ENCODE peak calls at places on chromosome 12, in nine cellular contexts. N is Karpas-422, F is astrocyte, I is colonic mucosa, T is adipocyte, P is PC-3, Y is fibroblast of lung, W is mammary epithelial cell, R is HCT116. Q is an unnamed sample.

GRCh38 chr12:25278274-25278673 is 27.5 kb upstream of the KRAS start:
- DNase-seq in N (no peak), F (no peak), I (no peak), T (no peak), P (no peak), Y (no peak), W (no peak), R (no peak), Q (no peak)

GRCh38 chr12:3117628-3118027 is 40.4 kb downstream of the TSPAN9 start:
- DNase-seq in N (no peak), F (peak), I (no peak), T (peak), P (peak), Y (peak), W (peak), R (no peak), Q (no peak)

GRCh38 chr12:108616941-108617858 is 16.5 kb downstream of the SELPLG start:
- DNase-seq in N (no peak), F (peak), I (no peak), T (no peak), P (no peak), Y (no peak), W (peak), R (no peak), Q (no peak)

GRCh38 chr12:88951860-88952483 is 371.7 kb upstream of the KITLG start:
- DNase-seq in N (no peak), F (no peak), I (no peak), T (no peak), P (no peak), Y (no peak), W (no peak), R (no peak), Q (peak)

GRCh38 chr12:85461127-85461526 is 181.1 kb downstream of the ALX1 start:
- DNase-seq in N (no peak), F (no peak), I (no peak), T (no peak), P (no peak), Y (no peak), W (peak), R (no peak), Q (no peak)

GRCh38 chr12:111429760-111430417 is 24.2 kb downstream of the SH2B3 start:
- DNase-seq in N (no peak), F (no peak), I (no peak), T (no peak), P (no peak), Y (no peak), W (no peak), R (no peak), Q (no peak)

GRCh38 chr12:102702447-102703114 is 214.5 kb downstream of the PAH start:
- DNase-seq in N (peak), F (peak), I (no peak), T (peak), P (peak), Y (peak), W (peak), R (peak), Q (peak)

GRCh38 chr12:97464241-97465011 is 1.8 kb downstream of the RMST start:
- DNase-seq in N (no peak), F (peak), I (no peak), T (no peak), P (no peak), Y (no peak), W (no peak), R (no peak), Q (peak)

GRCh38 chr12:57105011-57105753 is 6.0 kb downstream of the STAT6 start:
- DNase-seq in N (no peak), F (no peak), I (no peak), T (no peak), P (no peak), Y (no peak), W (no peak), R (no peak), Q (no peak)

GRCh38 chr12:52783563-52784316 is 6.6 kb upstream of the KRT76 start:
- DNase-seq in N (no peak), F (no peak), I (no peak), T (no peak), P (no peak), Y (no peak), W (no peak), R (no peak), Q (no peak)

GRCh38 chr12:46208370-46208769 is 60.5 kb downstream of the SLC38A1 start:
- DNase-seq in N (no peak), F (no peak), I (no peak), T (no peak), P (peak), Y (no peak), W (no peak), R (no peak), Q (no peak)

GRCh38 chr12:11754256-11754655 is 104.8 kb downstream of the ETV6 start:
- DNase-seq in N (no peak), F (no peak), I (no peak), T (no peak), P (no peak), Y (no peak), W (no peak), R (no peak), Q (no peak)
- H3K9ac ChIP-seq in N (no peak), F (no peak), I (no peak), T (no peak), P (no peak), Y (no peak), W (no peak), R (no peak), Q (no peak)

GRCh38 chr12:14048949-14049545 is 67.6 kb upstream of the GRIN2B start:
- DNase-seq in N (peak), F (no peak), I (no peak), T (no peak), P (no peak), Y (no peak), W (no peak), R (no peak), Q (no peak)
- H3K9ac ChIP-seq in N (no peak), F (no peak), I (no peak), T (no peak), P (no peak), Y (no peak), W (no peak), R (no peak), Q (no peak)

DNA sequence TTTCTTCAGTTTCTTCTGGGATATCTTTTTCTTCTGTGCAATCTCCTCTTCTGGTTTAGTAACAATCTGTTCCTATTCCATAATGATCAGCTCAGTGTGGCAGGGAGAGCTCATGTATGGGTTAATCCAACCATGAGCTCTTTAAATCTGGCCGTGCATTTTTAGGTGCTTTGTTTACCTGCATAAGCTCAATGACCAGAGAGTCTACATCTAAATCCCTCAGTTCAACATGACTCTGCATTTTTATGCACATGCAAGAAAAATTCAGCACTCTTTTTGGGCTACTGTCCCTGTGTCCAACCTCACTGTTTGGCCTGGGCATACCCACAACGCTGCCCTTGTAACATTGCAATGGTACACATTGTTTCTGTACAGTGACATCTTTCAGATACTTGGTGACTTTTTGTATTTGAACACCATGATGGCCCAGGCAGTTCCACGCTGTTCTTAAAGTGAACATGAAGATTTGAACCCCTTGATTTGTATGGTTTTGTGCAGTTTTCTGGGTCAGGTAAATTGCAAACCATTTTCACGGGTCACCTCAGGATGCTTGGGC is 243.3 kb upstream of the SRRM4 start:
- DNase-seq in N (no peak), F (no peak), I (no peak), T (no peak), P (no peak), Y (no peak), W (no peak), R (no peak), Q (no peak)
- H3K9ac ChIP-seq in N (no peak), F (no peak), I (no peak), T (no peak), P (no peak), Y (no peak), W (no peak), R (no peak), Q (no peak)

GRCh38 chr12:128818065-128819022 is 5.4 kb downstream of the SLC15A4 start:
- DNase-seq in N (peak), F (peak), I (no peak), T (peak), P (peak), Y (peak), W (peak), R (no peak), Q (no peak)

GRCh38 chr12:128820253-128820652 is 3.5 kb downstream of the SLC15A4 start:
- DNase-seq in N (peak), F (no peak), I (no peak), T (no peak), P (no peak), Y (no peak), W (no peak), R (no peak), Q (no peak)

GRCh38 chr12:128823216-128823915 is 392 bp downstream of the SLC15A4 start:
- DNase-seq in N (no peak), F (peak), I (peak), T (no peak), P (peak), Y (no peak), W (peak), R (no peak), Q (peak)

GRCh38 chr12:128819293-128820144 is 4.2 kb downstream of the SLC15A4 start:
- DNase-seq in N (peak), F (no peak), I (no peak), T (no peak), P (no peak), Y (no peak), W (no peak), R (no peak), Q (no peak)

DNA sequence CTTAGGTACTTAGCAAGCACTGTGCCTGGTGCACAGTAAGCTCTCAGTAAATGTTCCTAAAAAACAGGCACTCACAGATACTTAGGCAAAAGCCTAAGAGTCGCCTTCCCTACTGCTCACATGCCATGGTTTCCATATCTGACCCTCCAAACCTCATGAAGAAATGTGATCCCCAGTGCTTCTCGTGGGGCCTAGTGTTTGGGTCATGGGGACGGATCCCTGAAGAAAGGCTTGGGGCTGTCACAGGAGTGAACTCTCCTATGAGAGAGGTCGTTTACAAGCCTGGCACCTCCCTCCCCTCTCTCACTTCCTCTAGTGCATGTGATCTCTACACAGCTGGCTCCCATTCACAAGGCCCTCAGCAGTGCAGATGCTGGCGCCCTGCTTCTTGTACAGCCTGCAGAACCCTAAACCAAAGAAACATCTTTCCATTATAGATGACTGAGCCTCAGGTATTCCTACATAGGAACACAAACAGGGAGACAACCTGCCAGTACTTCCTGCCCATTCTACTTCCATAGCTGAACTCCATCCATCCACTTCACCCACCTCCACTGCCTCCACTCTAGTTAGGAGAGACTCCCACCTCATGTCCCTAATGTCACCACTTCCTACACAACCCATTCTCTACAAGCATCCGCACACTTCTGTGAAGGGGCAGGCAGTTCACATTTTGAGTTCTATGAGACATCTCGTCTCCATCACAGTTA is 2.9 kb downstream of the SLC15A4 start:
- DNase-seq in N (peak), F (no peak), I (peak), T (no peak), P (no peak), Y (no peak), W (no peak), R (no peak), Q (no peak)
- H3K9ac ChIP-seq in N (peak), F (peak), I (no peak), T (no peak), P (no peak), Y (no peak), W (no peak), R (no peak), Q (no peak)

DNA sequence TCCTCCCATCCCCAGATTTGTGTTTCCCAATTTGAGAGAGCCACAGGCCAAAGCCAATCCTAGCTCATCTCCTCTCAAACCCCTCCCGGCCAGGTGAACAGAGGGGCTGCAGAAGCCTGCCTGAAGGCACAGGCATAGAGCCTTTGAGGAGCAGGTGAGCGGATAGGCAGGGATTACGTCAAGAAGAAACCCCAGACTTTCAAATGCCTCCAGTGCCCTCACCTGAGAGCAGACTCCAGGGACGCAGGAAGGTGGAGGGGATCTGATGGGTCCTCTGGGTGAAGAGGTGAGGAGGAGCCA is 579 bp downstream of the RND1 start:
- DNase-seq in N (no peak), F (no peak), I (no peak), T (no peak), P (no peak), Y (no peak), W (no peak), R (no peak), Q (no peak)
- H3K9ac ChIP-seq in N (peak), F (peak), I (peak), T (peak), P (peak), Y (no peak), W (peak), R (peak), Q (peak)

GRCh38 chr12:119988788-119989618 is at the start of gene BICDL1:
- DNase-seq in N (peak), F (peak), I (peak), T (peak), P (peak), Y (peak), W (peak), R (peak), Q (peak)

GRCh38 chr12:119992129-119992705 is 3.2 kb downstream of the BICDL1 start:
- DNase-seq in N (peak), F (no peak), I (no peak), T (no peak), P (no peak), Y (no peak), W (no peak), R (no peak), Q (no peak)

GRCh38 chr12:119990382-119990874 is 1.4 kb downstream of the BICDL1 start:
- DNase-seq in N (peak), F (no peak), I (no peak), T (no peak), P (no peak), Y (no peak), W (no peak), R (no peak), Q (no peak)

GRCh38 chr12:119988440-119988787 is 622 bp upstream of the BICDL1 start:
- DNase-seq in N (no peak), F (peak), I (no peak), T (peak), P (no peak), Y (peak), W (no peak), R (no peak), Q (no peak)

GRCh38 chr12:119989619-119990381 is 764 bp downstream of the BICDL1 start:
- DNase-seq in N (peak), F (peak), I (peak), T (peak), P (peak), Y (peak), W (peak), R (no peak), Q (peak)
- H3K9ac ChIP-seq in N (peak), F (no peak), I (peak), T (no peak), P (no peak), Y (no peak), W (no peak), R (peak), Q (peak)